ENCODE peak calls at places on chromosomes 11 and 22, in five cellular contexts. G is astrocyte of the spinal cord; F is amygdala; N is left kidney; R is stimulated activated CD8-positive, alpha-beta memory T cell treated with anti-CD3 and anti-CD28 coated beads, Interleukin-4, amount 100 ng/mL, for 24 hours. A is an unnamed sample.

GRCh38 chr22:37976547-37976946 is 7.8 kb downstream of the SOX10 start:
- DNase-seq in G (no peak), R (no peak), F (no peak), N (no peak), A (no peak)

GRCh38 chr22:39494471-39495120 is 7.5 kb upstream of the MIEF1 start:
- DNase-seq in R (no peak), G (no peak), N (no peak), F (no peak), A (no peak)

GRCh38 chr22:39559456-39560105 is 11.0 kb upstream of the CACNA1I start:
- DNase-seq in N (no peak), F (no peak), R (no peak), G (no peak), A (no peak)

GRCh38 chr11:73749118-73749517 is 11.8 kb downstream of the RAB6A start:
- DNase-seq in F (no peak), R (no peak), G (no peak), N (no peak), A (no peak)

GRCh38 chr22:31344369-31345330 is 1.5 kb downstream of the PATZ1 start:
- DNase-seq in F (no peak), G (peak; percentile 61), R (no peak), N (peak; percentile 64), A (peak; percentile 55)

GRCh38 chr11:80502511-80502910 is 1061.7 kb upstream of the TENM4 start:
- DNase-seq in N (peak; percentile 18), G (no peak), R (no peak), F (no peak), A (no peak)

GRCh38 chr11:76248210-76248609 is 41.9 kb upstream of the WNT11 start:
- DNase-seq in R (no peak), N (no peak), G (no peak), F (no peak), A (no peak)

GRCh38 chr11:48107188-48107704 is 109.4 kb upstream of the OR4B1 start:
- DNase-seq in R (no peak), N (no peak), G (no peak), F (no peak), A (no peak)

GRCh38 chr11:3037945-3038271 is 19.3 kb downstream of the CARS1 start:
- DNase-seq in F (no peak), R (no peak), N (no peak), G (no peak), A (no peak)

GRCh38 chr11:46290598-46291309 is 13.3 kb downstream of the CREB3L1 start:
- DNase-seq in G (peak; percentile 96), R (no peak), N (peak; percentile 97), F (no peak), A (peak; percentile 74)

GRCh38 chr11:122853971-122854446 is 15.7 kb downstream of the CRTAM start:
- DNase-seq in R (no peak), G (peak; percentile 89), N (peak; percentile 91), F (peak; percentile 10), A (no peak)

GRCh38 chr11:132649277-132649676 is 883.0 kb downstream of the OPCML start:
- DNase-seq in F (no peak), R (no peak), G (no peak), N (no peak), A (no peak)

GRCh38 chr11:1745701-1746320 is 4.6 kb downstream of the IFITM10 start:
- DNase-seq in F (no peak), G (no peak), N (no peak), R (no peak), A (no peak)

GRCh38 chr22:32336185-32336603 is 21.5 kb upstream of the RFPL3 start:
- DNase-seq in R (no peak), N (no peak), F (no peak), G (no peak), A (no peak)

A was measured in left cardiac atrium.